ENCODE peak calls at places on chromosomes 2 and 18, in six cellular contexts. F, B, W, Y, M and D are unnamed samples.

GRCh38 chr18:23172981-23173380 is 37.7 kb downstream of the CABLES1 start:
- DNase-seq in F (no peak), B (no peak), W (no peak), Y (no peak), M (no peak), D (no peak)

GRCh38 chr2:100852999-100853908 is 33.3 kb downstream of the NPAS2 start:
- DNase-seq in F (peak), B (no peak), W (peak), Y (no peak), M (no peak), D (no peak)

GRCh38 chr2:218850796-218851195 is 8.8 kb upstream of the WNT6 start:
- DNase-seq in F (no peak), B (no peak), W (no peak), Y (no peak), M (no peak), D (no peak)

GRCh38 chr2:219308142-219309093 is 783 bp downstream of the PTPRN start:
- DNase-seq in F (peak), B (peak), W (peak), Y (peak), M (no peak), D (peak)

GRCh38 chr18:22551536-22552151 is 133.9 kb upstream of the CTAGE1 start:
- DNase-seq in F (peak), B (no peak), W (peak), Y (no peak), M (no peak), D (no peak)

GRCh38 chr2:15142069-15142689 is 419.0 kb downstream of the NBAS start:
- DNase-seq in F (no peak), B (peak), W (peak), Y (no peak), M (peak), D (peak)

GRCh38 chr2:111688501-111688900 is 195.5 kb downstream of the ANAPC1 start:
- DNase-seq in F (peak), B (no peak), W (no peak), Y (no peak), M (no peak), D (no peak)

GRCh38 chr18:74916773-74917393 is 292.1 kb downstream of the PTGR3 start:
- DNase-seq in F (no peak), B (no peak), W (no peak), Y (no peak), M (no peak), D (no peak)

GRCh38 chr18:49921278-49922037 is 108.1 kb upstream of the ACAA2 start:
- DNase-seq in F (no peak), B (no peak), W (no peak), Y (no peak), M (no peak), D (no peak)

GRCh38 chr2:18883626-18884456 is 294.5 kb upstream of the NT5C1B start:
- DNase-seq in F (peak), B (no peak), W (peak), Y (peak), M (no peak), D (no peak)